ENCODE peak calls at places on chromosomes 11 and 22, in eight cellular contexts. J is tibial nerve; A is GM23248; E is CD4-positive, CD25-positive, alpha-beta regulatory T cell; W is stomach; H is left lung; N is tibial artery; Z is sigmoid colon. K is an unnamed sample.

GRCh38 chr11:8810331-8811301 is 100.4 kb upstream of the AKIP1 start:
- DNase-seq in J (peak; percentile 61), A (peak; percentile 90), E (no peak), W (peak; percentile 84), H (peak; percentile 94), N (peak; percentile 80), Z (peak; percentile 95), K (peak; percentile 85)

GRCh38 chr22:20531404-20532181 is 24.2 kb downstream of the MED15 start:
- DNase-seq in J (no peak), A (peak; percentile 96), E (no peak), W (peak; percentile 62), H (peak; percentile 84), N (peak; percentile 54), Z (peak; percentile 83), K (peak; percentile 66)

GRCh38 chr11:10305262-10305963 is 540 bp downstream of the ADM start:
- DNase-seq in J (no peak), A (peak; percentile 84), E (peak; percentile 28), W (peak; percentile 49), H (peak; percentile 88), N (peak; percentile 44), Z (peak; percentile 75), K (peak; percentile 60)

GRCh38 chr11:110023711-110024110 is 69.5 kb upstream of the ZC3H12C start:
- DNase-seq in J (no peak), A (no peak), E (no peak), W (no peak), H (no peak), N (no peak), Z (no peak), K (no peak)

GRCh38 chr11:34180045-34180813 is 74.8 kb downstream of the NAT10 start:
- DNase-seq in J (no peak), A (no peak), E (no peak), W (no peak), H (no peak), N (no peak), Z (no peak), K (no peak)

GRCh38 chr11:64074239-64074638 is 38.5 kb downstream of the FLRT1 start:
- DNase-seq in J (no peak), A (peak; percentile 14), E (no peak), W (no peak), H (no peak), N (no peak), Z (no peak), K (no peak)

GRCh38 chr11:107741044-107741823 is 29.4 kb upstream of the SLN start:
- DNase-seq in J (no peak), A (peak; percentile 56), E (peak; percentile 1), W (no peak), H (peak; percentile 68), N (no peak), Z (no peak), K (no peak)

GRCh38 chr11:126602349-126602940 is 247.0 kb downstream of the ST3GAL4 start:
- DNase-seq in J (no peak), A (no peak), E (no peak), W (no peak), H (peak; percentile 60), N (no peak), Z (no peak), K (no peak)

GRCh38 chr11:119993732-119994131 is 144.2 kb downstream of the TRIM29 start:
- DNase-seq in J (no peak), A (no peak), E (no peak), W (peak; percentile 92), H (no peak), N (no peak), Z (no peak), K (peak; percentile 22)

GRCh38 chr11:1863352-1864215 is 10.7 kb downstream of the LSP1 start:
- DNase-seq in J (peak; percentile 77), A (peak; percentile 89), E (no peak), W (peak; percentile 75), H (peak; percentile 89), N (peak; percentile 90), Z (peak; percentile 94), K (peak; percentile 58)

GRCh38 chr11:63510360-63511130 is 4.7 kb downstream of the LGALS12 start:
- DNase-seq in J (peak; percentile 57), A (peak; percentile 29), E (no peak), W (peak; percentile 73), H (no peak), N (peak; percentile 76), Z (no peak), K (no peak)

GRCh38 chr22:40036591-40037225 is 42.0 kb downstream of the FAM83F start:
- DNase-seq in J (no peak), A (peak; percentile 84), E (peak; percentile 37), W (peak; percentile 63), H (no peak), N (peak; percentile 45), Z (peak; percentile 77), K (peak; percentile 43)

GRCh38 chr11:60984616-60985015 is 13.1 kb downstream of the CD6 start:
- DNase-seq in J (no peak), A (no peak), E (no peak), W (no peak), H (no peak), N (no peak), Z (no peak), K (no peak)

GRCh38 chr11:82527185-82527584 is 206.5 kb downstream of the FAM181B start:
- DNase-seq in J (no peak), A (no peak), E (no peak), W (no peak), H (no peak), N (no peak), Z (no peak), K (no peak)

GRCh38 chr22:43399338-43399979 is 12.4 kb upstream of the MPPED1 start:
- DNase-seq in J (no peak), A (no peak), E (no peak), W (no peak), H (no peak), N (no peak), Z (no peak), K (no peak)

GRCh38 chr11:109853156-109853776 is 239.9 kb upstream of the ZC3H12C start:
- DNase-seq in J (no peak), A (peak; percentile 76), E (no peak), W (no peak), H (no peak), N (no peak), Z (no peak), K (no peak)

GRCh38 chr11:20739004-20739612 is 69.7 kb downstream of the NELL1 start:
- DNase-seq in J (no peak), A (no peak), E (no peak), W (no peak), H (no peak), N (no peak), Z (no peak), K (no peak)

GRCh38 chr11:77322926-77323590 is 21.6 kb upstream of the GDPD4 start:
- DNase-seq in J (no peak), A (peak; percentile 54), E (no peak), W (no peak), H (no peak), N (no peak), Z (no peak), K (no peak)

GRCh38 chr11:81658722-81659121 is 1074.9 kb downstream of the FAM181B start:
- DNase-seq in J (no peak), A (peak; percentile 36), E (no peak), W (no peak), H (no peak), N (no peak), Z (no peak), K (no peak)

GRCh38 chr11:64007629-64008282 is 21.5 kb downstream of the OTUB1 start:
- DNase-seq in J (peak; percentile 33), A (peak; percentile 84), E (no peak), W (peak; percentile 91), H (peak; percentile 92), N (peak; percentile 75), Z (peak; percentile 87), K (peak; percentile 70)

GRCh38 chr22:17990942-17991341 is 33.4 kb downstream of the MICAL3 start:
- DNase-seq in J (no peak), A (no peak), E (no peak), W (no peak), H (no peak), N (no peak), Z (peak; percentile 32), K (no peak)

GRCh38 chr11:69066122-69067112 is 17.7 kb downstream of the TPCN2 start:
- DNase-seq in J (no peak), A (no peak), E (no peak), W (no peak), H (peak; percentile 71), N (no peak), Z (no peak), K (no peak)
- H3K36me3 ChIP-seq in J (peaks cover 83% of the 10 kb centered on the region), A (no peaks in the 10 kb centered on the region), E (peaks cover 11% of the 10 kb centered on the region), W (peaks cover 76% of the 10 kb centered on the region), H (peaks cover 67% of the 10 kb centered on the region), N (peaks cover 19% of the 10 kb centered on the region), Z (peaks cover 26% of the 10 kb centered on the region), K (no peaks in the 10 kb centered on the region)

DNA sequence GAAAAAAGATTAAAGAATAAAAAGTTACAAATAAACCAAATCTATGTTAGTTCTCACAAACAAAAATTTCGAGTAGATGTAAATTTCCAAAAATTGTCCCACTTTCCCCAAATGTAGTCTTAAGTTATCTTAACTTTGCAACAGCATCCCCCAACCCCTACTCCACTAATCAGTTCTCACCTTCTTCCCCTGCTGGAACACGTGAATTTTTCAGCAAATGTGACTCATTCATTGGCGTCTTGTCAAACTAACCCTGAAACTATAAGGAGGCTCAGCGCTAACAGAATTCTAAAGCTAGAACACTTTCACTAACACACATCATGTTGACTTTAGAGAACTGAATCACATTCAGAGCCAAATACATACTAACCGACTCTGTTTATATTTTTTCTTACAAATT is 46.1 kb downstream of the PHF21A start:
- DNase-seq in J (no peak), A (peak; percentile 30), E (no peak), W (no peak), H (no peak), N (no peak), Z (no peak), K (no peak)
- H3K9me3 ChIP-seq in J (no peaks in the 10 kb centered on the region), A (no peaks in the 10 kb centered on the region), E (no peaks in the 10 kb centered on the region), W (no peaks in the 10 kb centered on the region), H (no peaks in the 10 kb centered on the region), N (no peaks in the 10 kb centered on the region), Z (no peaks in the 10 kb centered on the region), K (no peaks in the 10 kb centered on the region)

GRCh38 chr11:586376-587316 is 10.4 kb downstream of the PHRF1 start:
- DNase-seq in J (no peak), A (no peak), E (no peak), W (no peak), H (no peak), N (no peak), Z (no peak), K (no peak)
- H3K36me3 ChIP-seq in J (peaks cover 92% of the 10 kb centered on the region), A (peaks cover 5% of the 10 kb centered on the region), E (peaks cover 71% of the 10 kb centered on the region), W (peaks cover 95% of the 10 kb centered on the region), H (peaks cover 95% of the 10 kb centered on the region), N (peaks cover 57% of the 10 kb centered on the region), Z (no peaks in the 10 kb centered on the region), K (peaks cover 12% of the 10 kb centered on the region)

DNA sequence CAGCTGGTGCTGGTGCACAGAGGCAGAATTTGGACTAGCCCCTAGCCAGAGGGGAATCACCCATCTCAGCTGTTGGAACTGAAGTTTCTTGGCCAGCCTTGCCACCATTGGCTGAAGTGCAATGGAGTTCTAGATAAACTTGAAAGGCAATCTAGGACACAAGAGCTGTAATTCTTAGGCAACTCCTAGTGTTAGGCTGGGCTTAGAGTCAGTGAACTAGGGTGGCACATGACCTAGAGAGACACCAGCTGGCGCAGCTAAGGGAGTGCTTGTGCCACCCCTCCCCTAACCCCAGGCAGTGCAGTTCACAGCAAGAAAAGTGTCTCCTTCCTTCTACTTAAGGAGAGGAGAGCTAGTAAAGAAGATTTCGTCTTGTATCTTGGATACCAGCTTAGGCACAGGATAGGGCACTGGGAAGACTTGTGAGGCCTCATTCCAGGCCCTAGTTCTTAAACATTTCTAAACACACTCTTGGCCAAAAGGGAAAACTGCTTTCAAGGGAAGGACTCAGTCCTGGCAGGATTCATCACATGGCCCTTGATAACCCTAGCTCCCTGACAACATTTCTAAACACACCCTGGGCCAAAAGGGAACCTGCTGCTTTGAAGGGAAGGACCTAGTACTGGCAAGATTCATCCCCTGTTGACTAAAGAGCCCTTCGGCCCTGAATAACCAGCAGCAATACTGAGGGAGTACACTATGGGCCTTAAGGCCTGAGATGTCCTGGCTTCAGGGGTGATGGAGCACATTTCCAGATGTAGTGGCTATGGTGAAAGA is 53.4 kb downstream of the XRRA1 start:
- DNase-seq in J (no peak), A (no peak), E (no peak), W (no peak), H (no peak), N (no peak), Z (no peak), K (no peak)
- H3K9me3 ChIP-seq in J (peaks cover 31% of the 10 kb centered on the region), A (no peaks in the 10 kb centered on the region), E (peaks cover 14% of the 10 kb centered on the region), W (peaks cover 8% of the 10 kb centered on the region), H (no peaks in the 10 kb centered on the region), N (peaks cover 42% of the 10 kb centered on the region), Z (no peaks in the 10 kb centered on the region), K (peaks cover 1% of the 10 kb centered on the region)